ENCODE peak calls at places on chromosomes 1 and 21, in six cellular contexts. Q is body of pancreas; Z is sigmoid colon; L is pancreas; Y is cardiac muscle cell; S is CD4-positive, alpha-beta memory T cell. G is an unnamed sample. For H3K4me1, the result is how much of the 10 kb centered on the place peaks cover.

GRCh38 chr21:42781981-42782722 is 97.2 kb downstream of the WDR4 start:
- DNase-seq in Z (no peak), Y (peak), L (peak), Q (no peak), S (no peak), G (no peak)

GRCh38 chr21:29423051-29423450 is 124.3 kb downstream of the BACH1 start:
- DNase-seq in Y (no peak), S (no peak), Z (no peak), Q (no peak), L (no peak), G (no peak)

GRCh38 chr1:225882699-225883615 is 777 bp upstream of the TMEM63A start:
- DNase-seq in Q (peak), L (peak), Y (peak), Z (peak), S (peak), G (peak)

GRCh38 chr1:119731741-119732430 is 20.2 kb downstream of the PHGDH start:
- DNase-seq in L (no peak), Z (no peak), S (no peak), Q (no peak), Y (no peak), G (no peak)

GRCh38 chr1:4969556-4970129 is 315.2 kb downstream of the AJAP1 start:
- DNase-seq in Y (no peak), L (no peak), Z (peak), Q (no peak), S (no peak), G (no peak)

GRCh38 chr1:24126023-24126671 is 14.2 kb upstream of the MYOM3 start:
- DNase-seq in Z (no peak), Y (no peak), S (no peak), L (no peak), Q (no peak), G (no peak)

GRCh38 chr1:184223216-184223615 is 163.6 kb upstream of the C1orf21 start:
- DNase-seq in L (no peak), Y (no peak), Q (no peak), S (no peak), Z (no peak), G (no peak)

GRCh38 chr21:36928960-36929359 is 37.5 kb downstream of the HLCS start:
- DNase-seq in Z (no peak), S (no peak), Y (no peak), L (peak), Q (no peak), G (no peak)

GRCh38 chr21:42117229-42118048 is 46.3 kb downstream of the UMODL1 start:
- DNase-seq in Y (peak), S (peak), L (peak), Q (peak), Z (peak), G (no peak)

GRCh38 chr1:21818661-21819060 is 6.6 kb downstream of the LDLRAD2 start:
- DNase-seq in L (no peak), Y (peak), S (peak), Q (no peak), Z (no peak), G (peak)

GRCh38 chr21:41947596-41948403 is 6.0 kb downstream of the C2CD2 start:
- DNase-seq in Q (no peak), L (no peak), Z (peak), Y (no peak), S (no peak), G (no peak)

GRCh38 chr1:46183119-46183842 is 7.0 kb upstream of the P3R3URF start:
- DNase-seq in S (no peak), Q (peak), Z (peak), L (peak), Y (peak), G (peak)

GRCh38 chr1:60949154-60949825 is 133.1 kb upstream of the NFIA start:
- DNase-seq in Z (no peak), S (no peak), Q (no peak), Y (no peak), L (no peak), G (no peak)

GRCh38 chr1:1616045-1616821 is 933 bp downstream of the MIB2 start:
- DNase-seq in Q (peak), S (peak), Y (peak), L (no peak), Z (no peak), G (peak)

GRCh38 chr1:119141020-119141424 is 569 bp upstream of the WARS2 start:
- DNase-seq in Y (no peak), Z (peak), Q (peak), L (peak), S (no peak), G (peak)

GRCh38 chr1:94865369-94865768 is 45.2 kb downstream of the SLC44A3 start:
- DNase-seq in Z (no peak), Y (no peak), Q (peak), S (no peak), L (peak), G (no peak)
- H3K4me1 ChIP-seq in Z (under half), Y (under half), Q (half or more), S (under half), L (under half), G (under half)

GRCh38 chr1:163063131-163064059 is 5.8 kb upstream of the RGS4 start:
- DNase-seq in Z (no peak), S (no peak), L (no peak), Y (no peak), Q (no peak), G (no peak)

GRCh38 chr1:163066686-163067085 is 2.5 kb upstream of the RGS4 start:
- DNase-seq in L (no peak), S (no peak), Z (no peak), Y (no peak), Q (no peak), G (no peak)

GRCh38 chr1:163068716-163069115 is 445 bp upstream of the RGS4 start:
- DNase-seq in Y (no peak), Z (no peak), S (no peak), Q (no peak), L (no peak), G (no peak)

GRCh38 chr1:163069142-163069541 is at the start of gene RGS4:
- DNase-seq in Q (no peak), Y (peak), L (peak), Z (peak), S (no peak), G (peak)

DNA sequence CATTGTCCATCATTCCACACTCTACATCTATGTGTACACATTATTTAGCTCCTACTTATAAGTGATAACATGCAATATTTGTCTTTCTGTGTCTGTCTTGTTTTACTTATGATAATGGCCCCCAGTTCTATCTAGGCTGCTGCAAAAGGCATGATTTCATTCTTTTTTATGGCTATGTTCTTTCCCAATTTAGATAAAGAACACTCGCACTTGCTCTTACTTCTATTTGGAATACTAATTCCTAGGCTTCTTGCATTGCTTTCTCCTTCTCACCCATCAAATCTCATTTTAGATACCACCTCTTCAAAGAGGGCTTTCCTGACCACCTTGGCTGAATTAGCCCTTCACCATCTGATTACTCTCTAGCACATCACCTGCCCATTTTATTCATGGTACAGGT is 3.0 kb upstream of the RGS4 start:
- DNase-seq in Q (no peak), Y (no peak), Z (no peak), S (no peak), L (no peak), G (no peak)
- H3K4me1 ChIP-seq in Q (under half), Y (under half), Z (under half), S (under half), L (under half), G (under half)

GRCh38 chr1:107952989-107953388 is 12.0 kb downstream of the VAV3 start:
- DNase-seq in Z (no peak), L (no peak), S (no peak), Y (no peak), Q (no peak), G (no peak)
- H3K4me1 ChIP-seq in Z (under half), L (under half), S (under half), Y (under half), Q (under half), G (under half)

DNA sequence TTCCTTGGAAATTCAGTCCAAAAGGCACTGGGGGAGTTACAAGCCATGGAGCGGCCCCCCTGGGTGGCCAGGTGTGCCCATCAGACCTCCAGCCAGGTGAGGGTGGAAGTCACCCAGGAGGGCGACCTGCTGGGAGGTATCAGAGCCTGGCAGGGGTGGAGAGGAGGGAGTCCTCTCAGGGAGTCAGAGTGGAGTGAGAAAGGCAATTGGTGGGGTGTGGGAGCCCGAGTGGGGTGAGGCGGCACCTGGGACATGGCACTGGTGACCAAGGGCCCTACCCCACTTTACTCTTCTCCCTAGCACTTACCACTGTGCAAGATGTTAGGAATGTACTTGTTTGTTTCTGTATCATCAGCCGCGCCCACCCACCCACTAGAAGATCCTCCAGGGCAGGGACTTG is 25.8 kb upstream of the PIK3CD start:
- DNase-seq in Z (no peak), Y (no peak), Q (no peak), L (no peak), S (no peak), G (no peak)
- H3K4me1 ChIP-seq in Z (under half), Y (under half), Q (under half), L (under half), S (under half), G (under half)

GRCh38 chr1:234616644-234617043 is 6.7 kb upstream of the IRF2BP2 start:
- DNase-seq in S (no peak), L (no peak), Y (no peak), Q (peak), Z (no peak), G (no peak)
- H3K4me1 ChIP-seq in S (under half), L (half or more), Y (under half), Q (half or more), Z (under half), G (half or more)

DNA sequence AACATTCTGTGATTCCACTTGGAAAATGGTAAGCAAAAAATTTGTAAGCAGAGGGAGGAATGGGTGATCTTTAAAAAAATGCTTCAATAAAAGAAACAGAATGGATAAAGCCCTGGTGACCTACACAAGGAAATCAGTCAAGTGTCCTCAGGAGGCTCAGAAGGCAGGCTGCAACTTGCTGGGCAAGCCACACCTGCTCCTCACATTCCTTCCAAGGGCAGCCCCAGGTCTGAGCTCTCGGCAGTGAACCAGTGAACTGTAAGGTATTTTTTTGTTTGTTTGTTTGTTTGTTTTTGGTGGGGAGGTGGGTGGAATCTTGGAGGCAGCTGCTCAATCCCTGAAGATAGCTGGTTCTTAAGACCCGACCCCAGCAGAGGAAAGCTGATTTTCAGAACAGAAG is 4.4 kb downstream of the TACSTD2 start:
- DNase-seq in S (no peak), Q (no peak), Z (no peak), L (no peak), Y (no peak), G (no peak)
- H3K4me1 ChIP-seq in S (under half), Q (half or more), Z (under half), L (under half), Y (under half), G (under half)

GRCh38 chr1:14852301-14852700 is 253.8 kb downstream of the KAZN start:
- DNase-seq in Q (peak), Z (no peak), S (no peak), Y (no peak), L (peak), G (no peak)

GRCh38 chr1:14855824-14856223 is 257.3 kb downstream of the KAZN start:
- DNase-seq in Z (no peak), S (no peak), Y (no peak), Q (no peak), L (no peak), G (no peak)

GRCh38 chr1:14851775-14852174 is 253.3 kb downstream of the KAZN start:
- DNase-seq in Z (no peak), L (peak), Y (no peak), S (no peak), Q (peak), G (no peak)

GRCh38 chr1:14855278-14855677 is 256.8 kb downstream of the KAZN start:
- DNase-seq in Z (no peak), S (no peak), Q (no peak), Y (no peak), L (no peak), G (no peak)

GRCh38 chr1:14853518-14853917 is 255.0 kb downstream of the KAZN start:
- DNase-seq in L (no peak), S (no peak), Z (no peak), Y (no peak), Q (no peak), G (no peak)
- H3K4me1 ChIP-seq in L (under half), S (under half), Z (under half), Y (under half), Q (under half), G (under half)